ENCODE peak calls at places on chromosome 9, in ten cellular contexts. B, I, T, F, V, E, N, H, Z and K are unnamed samples.

GRCh38 chr9:89154651-89155336 is 23.8 kb downstream of the SHC3 start:
- DNase-seq in B (no peak), I (peak), T (peak), F (peak), V (no peak), E (peak), N (peak), H (peak), Z (peak), K (peak)

GRCh38 chr9:75992480-75993206 is 102.2 kb downstream of the PCSK5 start:
- DNase-seq in B (no peak), I (no peak), T (no peak), F (no peak), V (no peak), E (no peak), N (no peak), H (peak), Z (no peak), K (peak)

GRCh38 chr9:113393281-113393680 is 7.8 kb downstream of the ALAD start:
- DNase-seq in B (peak), I (no peak), T (no peak), F (no peak), V (no peak), E (no peak), N (no peak), H (no peak), Z (no peak), K (no peak)

GRCh38 chr9:77170991-77171699 is 6.2 kb upstream of the VPS13A start:
- DNase-seq in B (no peak), I (no peak), T (no peak), F (no peak), V (no peak), E (no peak), N (no peak), H (no peak), Z (no peak), K (no peak)

GRCh38 chr9:128987800-128988199 is 40.3 kb downstream of the NUP188 start:
- DNase-seq in B (peak), I (peak), T (peak), F (no peak), V (no peak), E (peak), N (peak), H (peak), Z (no peak), K (peak)

GRCh38 chr9:134992755-134993124 is 75.0 kb upstream of the FCN1 start:
- DNase-seq in B (no peak), I (no peak), T (peak), F (no peak), V (no peak), E (no peak), N (no peak), H (peak), Z (no peak), K (peak)

GRCh38 chr9:77514886-77515711 is 133.0 kb downstream of the GNA14 start:
- DNase-seq in B (peak), I (no peak), T (no peak), F (peak), V (no peak), E (peak), N (no peak), H (peak), Z (no peak), K (peak)

GRCh38 chr9:21549251-21549765 is 67.2 kb upstream of the IFNE start:
- DNase-seq in B (no peak), I (peak), T (peak), F (no peak), V (no peak), E (peak), N (no peak), H (peak), Z (peak), K (peak)

GRCh38 chr9:124831642-124832364 is 21.5 kb upstream of the WDR38 start:
- DNase-seq in B (no peak), I (no peak), T (no peak), F (no peak), V (no peak), E (no peak), N (no peak), H (no peak), Z (no peak), K (no peak)

GRCh38 chr9:100498592-100498991 is 25.6 kb downstream of the TMEFF1 start:
- DNase-seq in B (no peak), I (no peak), T (peak), F (peak), V (no peak), E (no peak), N (no peak), H (peak), Z (no peak), K (peak)